ENCODE peak calls at places on chromosomes 4 and X, in eight cellular contexts. T is IMR-90; N is HepG2; B is CD8-positive, alpha-beta memory T cell; P is vagina; G is breast epithelium; E is A549; O is SK-N-SH. S is an unnamed sample.

GRCh38 chr4:74934016-74934821 is 1.3 kb downstream of the PARM1 start:
- DNase-seq in T (peak), N (no peak), B (no peak), P (no peak), G (peak), E (no peak), O (peak), S (no peak)

GRCh38 chrX:79146552-79147390 is 2.3 kb downstream of the GPR174 start:
- DNase-seq in T (no peak), N (no peak), B (peak), P (no peak), G (no peak), E (no peak), O (no peak), S (no peak)

GRCh38 chr4:102684605-102685052 is 76.1 kb downstream of the MANBA start:
- DNase-seq in T (peak), N (no peak), B (no peak), P (no peak), G (no peak), E (peak), O (no peak), S (peak)

GRCh38 chr4:69744157-69744478 is 16.3 kb downstream of the SULT1B1 start:
- DNase-seq in T (no peak), N (no peak), B (no peak), P (no peak), G (no peak), E (no peak), O (peak), S (peak)

GRCh38 chrX:49177338-49177833 is 5.7 kb downstream of the PLP2 start:
- DNase-seq in T (no peak), N (no peak), B (no peak), P (no peak), G (no peak), E (peak), O (no peak), S (no peak)

GRCh38 chrX:24113161-24113560 is 36.4 kb upstream of the ZFX start:
- DNase-seq in T (peak), N (no peak), B (no peak), P (no peak), G (no peak), E (no peak), O (no peak), S (no peak)

GRCh38 chr4:75644095-75644494 is 13.8 kb upstream of the CDKL2 start:
- DNase-seq in T (no peak), N (no peak), B (no peak), P (no peak), G (no peak), E (no peak), O (no peak), S (no peak)

GRCh38 chr4:56828784-56829535 is 7.5 kb upstream of the SPINK2 start:
- DNase-seq in T (peak), N (no peak), B (no peak), P (no peak), G (no peak), E (no peak), O (no peak), S (no peak)

GRCh38 chr4:80420638-80421037 is 85.1 kb downstream of the CFAP299 start:
- DNase-seq in T (no peak), N (no peak), B (no peak), P (no peak), G (no peak), E (no peak), O (no peak), S (no peak)

GRCh38 chrX:102339312-102340298 is 92.6 kb downstream of the NXF2 start:
- DNase-seq in T (no peak), N (no peak), B (peak), P (peak), G (no peak), E (no peak), O (no peak), S (no peak)

GRCh38 chrX:39336709-39337294 is 535.5 kb downstream of the MID1IP1 start:
- DNase-seq in T (no peak), N (no peak), B (no peak), P (no peak), G (no peak), E (no peak), O (no peak), S (no peak)

GRCh38 chr4:155908187-155909139 is 5.0 kb downstream of the TDO2 start:
- DNase-seq in T (no peak), N (no peak), B (no peak), P (no peak), G (no peak), E (no peak), O (no peak), S (no peak)

GRCh38 chr4:153522800-153523089 is 56.6 kb downstream of the TMEM131L start:
- DNase-seq in T (no peak), N (no peak), B (peak), P (no peak), G (no peak), E (no peak), O (no peak), S (no peak)

GRCh38 chr4:188417181-188417580 is 277.9 kb downstream of the TRIML1 start:
- DNase-seq in T (peak), N (peak), B (no peak), P (no peak), G (no peak), E (peak), O (no peak), S (no peak)

GRCh38 chrX:19343085-19343461 is 654 bp upstream of the PDHA1 start:
- DNase-seq in T (no peak), N (peak), B (no peak), P (no peak), G (no peak), E (no peak), O (no peak), S (no peak)

GRCh38 chr4:153735901-153736461 is 23.8 kb downstream of the RNF175 start:
- DNase-seq in T (no peak), N (no peak), B (no peak), P (no peak), G (no peak), E (no peak), O (no peak), S (no peak)

GRCh38 chr4:118989098-118990080 is 100.7 kb downstream of the SYNPO2 start:
- DNase-seq in T (peak), N (no peak), B (no peak), P (no peak), G (no peak), E (peak), O (no peak), S (no peak)

GRCh38 chr4:156778606-156779005 is 193.0 kb downstream of the PDGFC start:
- DNase-seq in T (peak), N (peak), B (no peak), P (no peak), G (no peak), E (peak), O (no peak), S (no peak)

GRCh38 chr4:174522183-174523002 is at the start of gene HPGD:
- DNase-seq in T (no peak), N (no peak), B (peak), P (no peak), G (no peak), E (peak), O (peak), S (no peak)

GRCh38 chrX:46582325-46582724 is 8.8 kb downstream of the CHST7 start:
- DNase-seq in T (peak), N (no peak), B (no peak), P (no peak), G (no peak), E (no peak), O (no peak), S (no peak)

GRCh38 chr4:47551682-47552081 is 66.6 kb downstream of the ATP10D start:
- DNase-seq in T (peak), N (no peak), B (no peak), P (no peak), G (no peak), E (no peak), O (no peak), S (no peak)

GRCh38 chr4:131441004-131441688 is 1707.9 kb upstream of the PCDH10 start:
- DNase-seq in T (no peak), N (no peak), B (no peak), P (no peak), G (no peak), E (no peak), O (no peak), S (no peak)

GRCh38 chr4:94582517-94582916 is 130.8 kb downstream of the PDLIM5 start:
- DNase-seq in T (no peak), N (no peak), B (no peak), P (no peak), G (no peak), E (no peak), O (no peak), S (no peak)

GRCh38 chr4:81631958-81632439 is 160.3 kb upstream of the RASGEF1B start:
- DNase-seq in T (peak), N (peak), B (no peak), P (no peak), G (no peak), E (peak), O (no peak), S (peak)

GRCh38 chr4:7169134-7169533 is 23.2 kb upstream of the SORCS2 start:
- DNase-seq in T (no peak), N (no peak), B (no peak), P (no peak), G (no peak), E (no peak), O (no peak), S (peak)

GRCh38 chr4:3227878-3228675 is 20.9 kb upstream of the MSANTD1 start:
- DNase-seq in T (peak), N (no peak), B (no peak), P (no peak), G (no peak), E (no peak), O (no peak), S (peak)

GRCh38 chrX:137194164-137194563 is 160.4 kb upstream of the GPR101 start:
- DNase-seq in T (peak), N (peak), B (peak), P (no peak), G (no peak), E (peak), O (peak), S (no peak)

GRCh38 chrX:53000447-53001208 is 42.3 kb upstream of the FAM156A start:
- DNase-seq in T (no peak), N (no peak), B (no peak), P (no peak), G (no peak), E (no peak), O (no peak), S (no peak)

GRCh38 chr4:26803462-26803861 is 57.2 kb upstream of the STIM2 start:
- DNase-seq in T (no peak), N (no peak), B (no peak), P (no peak), G (no peak), E (no peak), O (peak), S (no peak)

GRCh38 chr4:31655328-31655727 is 935.2 kb downstream of the PCDH7 start:
- DNase-seq in T (peak), N (no peak), B (no peak), P (no peak), G (no peak), E (no peak), O (no peak), S (no peak)

GRCh38 chrX:101357166-101357795 is 8.7 kb upstream of the TIMM8A start:
- DNase-seq in T (peak), N (no peak), B (no peak), P (no peak), G (no peak), E (peak), O (no peak), S (no peak)

GRCh38 chr4:107691378-107691777 is 28.7 kb downstream of the PAPSS1 start:
- DNase-seq in T (no peak), N (no peak), B (no peak), P (no peak), G (no peak), E (no peak), O (no peak), S (no peak)

GRCh38 chr4:26871611-26872010 is 11.0 kb downstream of the STIM2 start:
- DNase-seq in T (peak), N (no peak), B (no peak), P (no peak), G (no peak), E (no peak), O (peak), S (no peak)

GRCh38 chr4:88967883-88968316 is 89.1 kb downstream of the FAM13A start:
- DNase-seq in T (no peak), N (no peak), B (no peak), P (no peak), G (no peak), E (peak), O (no peak), S (no peak)

DNA sequence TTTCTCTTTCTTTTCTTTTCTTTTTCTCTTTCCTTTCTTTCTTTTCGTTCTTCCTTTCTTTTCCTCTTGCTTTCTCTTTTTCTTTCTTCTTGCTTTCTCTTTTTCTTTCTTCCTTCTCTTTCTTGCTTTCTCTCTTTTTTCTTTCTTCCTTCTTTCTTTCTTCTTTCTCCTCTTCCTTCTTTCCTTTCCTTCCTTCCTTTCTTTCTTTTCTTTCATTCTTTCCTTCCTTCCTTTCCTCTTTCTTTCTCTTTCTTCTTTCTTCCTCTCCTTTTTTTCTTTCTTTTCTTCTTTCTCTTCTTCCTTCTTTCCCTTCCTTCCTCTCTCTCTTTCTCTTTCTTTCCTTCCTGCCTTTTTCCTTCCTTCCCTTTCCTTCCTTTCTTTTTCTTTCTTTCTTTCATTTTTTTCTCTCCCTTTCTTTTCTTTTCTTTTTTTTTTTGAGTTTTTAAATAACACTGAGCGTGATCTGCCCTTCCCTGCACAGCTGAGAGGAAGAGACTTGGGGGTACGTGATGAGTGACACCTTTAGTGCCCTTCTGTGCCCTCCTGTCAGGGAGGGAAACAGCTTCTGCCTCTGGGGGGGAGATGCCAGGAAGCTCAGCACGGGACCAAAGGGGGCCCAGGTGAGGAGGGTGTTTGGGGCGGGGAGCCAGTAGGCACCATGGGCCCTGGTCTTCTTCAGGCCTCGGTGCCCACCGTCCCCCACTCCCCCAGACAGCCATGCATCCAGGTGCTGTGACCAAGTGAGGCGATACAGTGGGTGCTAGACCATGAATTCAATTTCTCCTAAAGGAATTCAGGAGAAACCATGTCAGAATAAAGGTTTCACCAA is 36.6 kb upstream of the CDKN2AIP start:
- DNase-seq in T (no peak), N (no peak), B (no peak), P (no peak), G (no peak), E (no peak), O (no peak), S (no peak)
- H3K27ac ChIP-seq in T (no peak), N (no peak), B (peak), P (peak), G (peak), E (peak), O (peak), S (no peak)

GRCh38 chrX:115460565-115460888 is 100.4 kb upstream of the PLS3 start:
- DNase-seq in T (peak), N (no peak), B (no peak), P (no peak), G (no peak), E (no peak), O (no peak), S (no peak)
- H3K27ac ChIP-seq in T (peak), N (no peak), B (no peak), P (no peak), G (peak), E (no peak), O (peak), S (no peak)

DNA sequence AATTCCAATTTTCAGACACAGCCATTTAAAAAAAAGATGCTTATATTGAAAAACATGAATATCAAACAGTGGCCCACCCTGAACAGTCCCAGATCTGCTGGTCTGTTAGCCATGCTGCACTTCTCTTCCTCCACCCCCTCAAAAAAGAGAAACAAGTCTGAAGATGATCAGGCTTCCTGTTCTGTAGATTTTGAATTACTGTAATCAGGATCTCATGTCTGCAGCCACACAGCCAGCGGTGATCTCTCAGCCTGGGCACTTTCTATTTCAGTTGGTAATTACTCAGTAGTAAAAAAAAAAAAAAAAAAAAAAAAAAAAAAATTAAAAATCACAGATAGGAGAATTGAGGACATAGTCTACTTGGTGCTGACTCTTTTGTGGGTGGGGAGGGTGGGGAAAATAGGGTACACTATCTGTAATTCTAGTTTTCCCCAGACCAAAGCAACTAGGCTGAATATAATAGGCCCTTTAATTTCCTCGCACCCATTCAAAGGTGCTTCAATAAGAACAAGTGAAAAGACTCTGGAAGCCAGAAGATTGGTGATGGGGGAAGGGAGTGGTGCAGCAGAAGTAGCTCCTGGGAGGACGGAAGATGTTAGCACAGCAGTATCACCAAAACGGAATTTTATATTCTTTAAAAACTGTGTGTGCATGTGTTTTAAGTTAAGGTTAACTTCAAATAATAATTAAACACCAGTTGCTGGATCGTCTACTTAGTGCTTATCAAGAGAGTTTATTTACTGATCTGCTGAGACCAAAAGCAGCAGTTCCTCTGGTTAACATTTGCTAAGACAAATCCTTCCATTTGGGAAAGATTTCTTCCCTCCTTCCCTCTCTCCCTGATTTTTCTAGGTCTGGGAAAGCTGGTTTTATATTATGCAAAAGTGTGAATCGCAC is 47.1 kb downstream of the SPRY1 start:
- DNase-seq in T (peak), N (no peak), B (no peak), P (no peak), G (no peak), E (no peak), O (peak), S (no peak)
- H3K27ac ChIP-seq in T (peak), N (peak), B (no peak), P (peak), G (peak), E (no peak), O (no peak), S (no peak)

DNA sequence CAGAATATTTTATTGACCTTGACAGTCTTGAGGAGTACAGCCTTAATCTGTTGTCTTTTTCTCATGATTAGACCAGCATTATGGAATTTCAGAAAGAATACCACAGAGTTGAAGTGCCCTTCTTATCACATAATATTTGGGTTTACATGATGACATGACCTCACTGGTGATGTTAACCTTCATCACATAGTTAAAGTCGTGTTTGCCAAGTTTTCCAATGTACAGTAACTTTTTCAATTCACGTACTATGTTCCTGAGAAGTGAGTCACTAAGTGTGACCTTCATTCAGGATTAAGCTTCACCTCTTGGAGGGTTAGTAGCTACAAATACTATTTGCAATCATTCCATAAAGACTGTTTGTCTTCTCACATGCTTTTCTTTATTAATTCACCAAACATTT is 52.1 kb downstream of the RAB40A start:
- DNase-seq in T (peak), N (no peak), B (no peak), P (no peak), G (no peak), E (no peak), O (no peak), S (no peak)
- H3K27ac ChIP-seq in T (no peak), N (no peak), B (no peak), P (no peak), G (no peak), E (no peak), O (no peak), S (no peak)

DNA sequence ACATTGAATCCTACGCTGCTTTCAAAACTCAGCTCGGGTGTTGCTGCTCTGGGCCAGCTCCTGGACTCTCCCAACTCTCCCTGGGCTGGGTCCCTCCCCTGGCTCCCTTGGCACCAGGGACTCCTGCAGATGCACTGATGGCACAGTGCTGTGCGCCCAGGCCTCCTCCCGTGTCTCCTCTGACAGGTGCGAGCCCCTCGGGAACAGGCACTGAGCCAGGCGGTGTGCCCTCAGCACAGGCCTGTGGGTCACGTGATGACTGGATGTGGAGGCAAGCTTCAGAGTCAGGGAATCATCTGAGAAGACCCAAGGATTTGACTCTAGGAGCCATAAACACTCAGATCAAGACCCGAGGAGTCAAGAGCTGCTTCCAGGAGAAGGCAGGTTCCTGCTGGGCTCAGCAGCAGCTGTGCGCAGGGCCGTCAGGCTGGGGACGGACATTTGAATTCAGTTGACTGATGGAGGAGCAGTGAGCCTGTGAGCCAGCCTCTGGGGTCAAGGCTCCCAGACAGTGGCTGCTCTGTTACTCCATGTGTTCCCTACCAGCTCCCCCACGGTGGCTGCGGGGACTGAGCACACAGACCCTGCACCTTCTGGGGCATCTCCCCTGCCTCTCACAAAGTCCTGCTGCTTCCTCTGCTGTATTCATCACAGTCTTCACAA is 33.0 kb downstream of the NAT8L start:
- DNase-seq in T (no peak), N (no peak), B (no peak), P (peak), G (no peak), E (no peak), O (no peak), S (peak)
- H3K27ac ChIP-seq in T (no peak), N (no peak), B (no peak), P (no peak), G (no peak), E (no peak), O (no peak), S (no peak)

S was measured in RWPE2.